ENCODE peak calls at places on chromosomes 6 and 20, in nine cellular contexts. C is Caki2, Y is NCI-H1092, P is ureter, J is colonic mucosa, A is activated T-helper 1 cell treated with Interleukin-2 at 50 U/mL for 16 hours, I is GM10248, X is HCEC 1CT, S is astrocyte. Z is an unnamed sample.
A peak's percentile ranks its signal among the peaks of the same experiment; 100 is the strongest.

GRCh38 chr20:62355527-62356142 is 11.5 kb downstream of the LAMA5 start:
- DNase-seq in C (peak; percentile 47), Y (no peak), P (no peak), J (no peak), A (no peak), I (no peak), X (no peak), S (no peak), Z (no peak)

GRCh38 chr6:79048611-79049010 is 29.4 kb downstream of the PHIP start:
- DNase-seq in C (peak; percentile 14), Y (no peak), P (no peak), J (no peak), A (no peak), I (no peak), X (peak; percentile 45), S (no peak), Z (no peak)

GRCh38 chr6:22147983-22148797 is 148.6 kb downstream of the PRL start:
- DNase-seq in C (peak; percentile 59), Y (peak; percentile 56), P (no peak), J (peak; percentile 21), A (no peak), I (no peak), X (peak; percentile 28), S (peak; percentile 91), Z (no peak)

GRCh38 chr6:151869345-151869744 is 61.9 kb downstream of the ESR1 start:
- DNase-seq in C (no peak), Y (no peak), P (no peak), J (no peak), A (no peak), I (no peak), X (no peak), S (no peak), Z (no peak)

GRCh38 chr6:19811397-19812079 is 25.6 kb upstream of the ID4 start:
- DNase-seq in C (peak; percentile 94), Y (no peak), P (no peak), J (no peak), A (no peak), I (no peak), X (no peak), S (no peak), Z (no peak)

GRCh38 chr6:70844301-70844700 is 112.6 kb downstream of the B3GAT2 start:
- DNase-seq in C (no peak), Y (no peak), P (no peak), J (no peak), A (no peak), I (no peak), X (no peak), S (no peak), Z (no peak)

GRCh38 chr6:26268659-26269402 is 96.2 kb upstream of the BTN3A2 start:
- DNase-seq in C (peak; percentile 69), Y (no peak), P (no peak), J (peak; percentile 64), A (no peak), I (no peak), X (peak; percentile 68), S (peak; percentile 71), Z (peak; percentile 59)

GRCh38 chr6:75748743-75749538 is at the start of gene MYO6:
- DNase-seq in C (peak; percentile 65), Y (peak; percentile 13), P (peak; percentile 82), J (peak; percentile 83), A (peak; percentile 23), I (peak; percentile 83), X (peak; percentile 58), S (peak; percentile 45), Z (peak; percentile 79)

GRCh38 chr20:62374431-62375152 is 7.5 kb upstream of the LAMA5 start:
- DNase-seq in C (no peak), Y (no peak), P (no peak), J (no peak), A (no peak), I (no peak), X (no peak), S (no peak), Z (no peak)

GRCh38 chr6:56378966-56379608 is 131.7 kb upstream of the COL21A1 start:
- DNase-seq in C (no peak), Y (no peak), P (no peak), J (no peak), A (no peak), I (no peak), X (no peak), S (no peak), Z (no peak)

GRCh38 chr20:2108987-2109386 is 7.4 kb downstream of the STK35 start:
- DNase-seq in C (peak; percentile 53), Y (no peak), P (no peak), J (no peak), A (no peak), I (no peak), X (peak; percentile 80), S (peak; percentile 73), Z (no peak)

GRCh38 chr6:36797055-36797454 is 42.2 kb downstream of the CPNE5 start:
- DNase-seq in C (no peak), Y (no peak), P (no peak), J (no peak), A (no peak), I (no peak), X (no peak), S (no peak), Z (no peak)

GRCh38 chr6:133467231-133467981 is 226.2 kb downstream of the EYA4 start:
- DNase-seq in C (no peak), Y (no peak), P (no peak), J (no peak), A (no peak), I (no peak), X (no peak), S (peak; percentile 30), Z (no peak)

GRCh38 chr20:62741191-62741676 is 32.6 kb downstream of the NTSR1 start:
- DNase-seq in C (no peak), Y (peak; percentile 10), P (no peak), J (no peak), A (no peak), I (no peak), X (no peak), S (no peak), Z (no peak)

GRCh38 chr6:88494401-88495140 is 328.4 kb upstream of the CNR1 start:
- DNase-seq in C (no peak), Y (no peak), P (no peak), J (no peak), A (no peak), I (peak; percentile 26), X (no peak), S (no peak), Z (peak; percentile 37)

GRCh38 chr6:73058736-73059135 is 166.6 kb downstream of the KHDC1L start:
- DNase-seq in C (no peak), Y (no peak), P (no peak), J (no peak), A (no peak), I (no peak), X (no peak), S (peak; percentile 85), Z (no peak)

GRCh38 chr20:2872304-2873009 is 824 bp upstream of the PTPRA start:
- DNase-seq in C (peak; percentile 40), Y (peak; percentile 42), P (peak; percentile 62), J (peak; percentile 76), A (peak; percentile 60), I (peak; percentile 76), X (peak; percentile 71), S (peak; percentile 34), Z (peak; percentile 82)

GRCh38 chr6:146548898-146549374 is 5.3 kb downstream of the RAB32 start:
- DNase-seq in C (no peak), Y (no peak), P (no peak), J (no peak), A (no peak), I (no peak), X (no peak), S (no peak), Z (no peak)

GRCh38 chr20:37423545-37423944 is 77.6 kb downstream of the SRC start:
- DNase-seq in C (no peak), Y (no peak), P (no peak), J (no peak), A (no peak), I (no peak), X (no peak), S (no peak), Z (no peak)

GRCh38 chr6:8065519-8065911 is 1.3 kb upstream of the BLOC1S5 start:
- DNase-seq in C (no peak), Y (no peak), P (no peak), J (peak; percentile 18), A (no peak), I (peak; percentile 45), X (no peak), S (no peak), Z (peak; percentile 65)

GRCh38 chr6:70413829-70414494 is 654 bp downstream of the FAM135A start:
- DNase-seq in C (no peak), Y (no peak), P (no peak), J (peak; percentile 42), A (peak; percentile 4), I (peak; percentile 14), X (peak; percentile 15), S (no peak), Z (peak; percentile 26)

GRCh38 chr6:161186173-161186769 is 87.6 kb downstream of the AGPAT4 start:
- DNase-seq in C (peak; percentile 94), Y (no peak), P (no peak), J (peak; percentile 27), A (no peak), I (no peak), X (peak; percentile 93), S (peak; percentile 96), Z (no peak)

GRCh38 chr20:62739581-62740285 is 31.1 kb downstream of the NTSR1 start:
- DNase-seq in C (no peak), Y (no peak), P (no peak), J (peak; percentile 47), A (peak; percentile 43), I (no peak), X (no peak), S (no peak), Z (peak; percentile 59)

GRCh38 chr6:15259766-15260098 is 13.9 kb downstream of the JARID2 start:
- DNase-seq in C (no peak), Y (no peak), P (no peak), J (no peak), A (no peak), I (no peak), X (no peak), S (no peak), Z (no peak)

GRCh38 chr6:38771111-38771694 is 56.1 kb downstream of the DNAH8 start:
- DNase-seq in C (no peak), Y (no peak), P (no peak), J (no peak), A (no peak), I (no peak), X (peak; percentile 0), S (no peak), Z (no peak)

GRCh38 chr6:122778961-122779671 is 400 bp upstream of the FABP7 start:
- DNase-seq in C (no peak), Y (no peak), P (no peak), J (no peak), A (no peak), I (no peak), X (no peak), S (peak; percentile 34), Z (no peak)

GRCh38 chr6:51466427-51466826 is 621.0 kb downstream of the PKHD1 start:
- DNase-seq in C (no peak), Y (no peak), P (no peak), J (no peak), A (no peak), I (no peak), X (no peak), S (no peak), Z (no peak)

GRCh38 chr6:106508836-106509235 is 120.5 kb downstream of the RTN4IP1 start:
- DNase-seq in C (no peak), Y (no peak), P (no peak), J (no peak), A (no peak), I (no peak), X (peak; percentile 48), S (no peak), Z (no peak)

GRCh38 chr6:109454483-109455160 is 950 bp downstream of the MICAL1 start:
- DNase-seq in C (no peak), Y (no peak), P (peak; percentile 75), J (peak; percentile 51), A (peak; percentile 58), I (peak; percentile 73), X (no peak), S (no peak), Z (peak; percentile 86)

GRCh38 chr6:36387440-36388303 is at the start of gene ETV7:
- DNase-seq in C (no peak), Y (no peak), P (no peak), J (peak; percentile 67), A (peak; percentile 3), I (peak; percentile 67), X (no peak), S (no peak), Z (peak; percentile 52)

GRCh38 chr20:9460518-9460917 is 53.9 kb upstream of the LAMP5 start:
- DNase-seq in C (peak; percentile 15), Y (no peak), P (no peak), J (no peak), A (no peak), I (no peak), X (peak; percentile 45), S (peak; percentile 41), Z (no peak)

Z was measured in GM12865.